ENCODE peak calls at places on chromosomes 13 and 19, in ten cellular contexts. One of them, this sample, is unnamed.

GRCh38 chr13:113302940-113303339 is 5.9 kb downstream of the LAMP1 start:
- DNase-seq in mesothelial cell of epicardium: no peak
- DNase-seq in neural crest cell: no peak
- DNase-seq in progenitor cell of endocrine pancreas: no peak
- DNase-seq in fibroblast of the aortic adventitia: no peak
- DNase-seq in left lung: no peak
- DNase-seq in dorsolateral prefrontal cortex: no peak
- DNase-seq in heart right ventricle: no peak
- DNase-seq in tibial artery: no peak
- DNase-seq in A549: no peak
- DNase-seq in this sample: no peak

GRCh38 chr13:106083620-106084350 is 451.7 kb downstream of the EFNB2 start:
- DNase-seq in mesothelial cell of epicardium: no peak
- DNase-seq in neural crest cell: no peak
- DNase-seq in progenitor cell of endocrine pancreas: no peak
- DNase-seq in fibroblast of the aortic adventitia: peak
- DNase-seq in left lung: no peak
- DNase-seq in dorsolateral prefrontal cortex: no peak
- DNase-seq in heart right ventricle: no peak
- DNase-seq in tibial artery: no peak
- DNase-seq in A549: no peak
- DNase-seq in this sample: peak

GRCh38 chr13:40116008-40116407 is 460.5 kb downstream of the COG6 start:
- DNase-seq in mesothelial cell of epicardium: no peak
- DNase-seq in neural crest cell: no peak
- DNase-seq in progenitor cell of endocrine pancreas: no peak
- DNase-seq in fibroblast of the aortic adventitia: peak
- DNase-seq in left lung: no peak
- DNase-seq in dorsolateral prefrontal cortex: no peak
- DNase-seq in heart right ventricle: no peak
- DNase-seq in tibial artery: no peak
- DNase-seq in A549: peak
- DNase-seq in this sample: no peak

GRCh38 chr19:11551603-11552235 is 7.3 kb downstream of the ELOF1 start:
- DNase-seq in mesothelial cell of epicardium: no peak
- DNase-seq in neural crest cell: no peak
- DNase-seq in progenitor cell of endocrine pancreas: no peak
- DNase-seq in fibroblast of the aortic adventitia: no peak
- DNase-seq in left lung: no peak
- DNase-seq in dorsolateral prefrontal cortex: no peak
- DNase-seq in heart right ventricle: no peak
- DNase-seq in tibial artery: peak
- DNase-seq in A549: no peak
- DNase-seq in this sample: peak

GRCh38 chr19:57171551-57172081 is 4.3 kb upstream of the DUXA start:
- DNase-seq in mesothelial cell of epicardium: no peak
- DNase-seq in neural crest cell: no peak
- DNase-seq in progenitor cell of endocrine pancreas: peak
- DNase-seq in fibroblast of the aortic adventitia: peak
- DNase-seq in left lung: no peak
- DNase-seq in dorsolateral prefrontal cortex: peak
- DNase-seq in heart right ventricle: peak
- DNase-seq in tibial artery: no peak
- DNase-seq in A549: peak
- DNase-seq in this sample: peak

GRCh38 chr13:110305001-110305400 is 2.0 kb downstream of the COL4A1 start:
- DNase-seq in mesothelial cell of epicardium: no peak
- DNase-seq in neural crest cell: no peak
- DNase-seq in progenitor cell of endocrine pancreas: no peak
- DNase-seq in fibroblast of the aortic adventitia: no peak
- DNase-seq in left lung: no peak
- DNase-seq in dorsolateral prefrontal cortex: no peak
- DNase-seq in heart right ventricle: no peak
- DNase-seq in tibial artery: no peak
- DNase-seq in A549: no peak
- DNase-seq in this sample: no peak

GRCh38 chr19:44777715-44778347 is at the start of gene CBLC:
- DNase-seq in mesothelial cell of epicardium: peak
- DNase-seq in neural crest cell: no peak
- DNase-seq in progenitor cell of endocrine pancreas: peak
- DNase-seq in fibroblast of the aortic adventitia: no peak
- DNase-seq in left lung: peak
- DNase-seq in dorsolateral prefrontal cortex: no peak
- DNase-seq in heart right ventricle: no peak
- DNase-seq in tibial artery: no peak
- DNase-seq in A549: no peak
- DNase-seq in this sample: no peak

GRCh38 chr19:38793186-38793585 is 4.2 kb downstream of the LGALS7B start:
- DNase-seq in mesothelial cell of epicardium: no peak
- DNase-seq in neural crest cell: no peak
- DNase-seq in progenitor cell of endocrine pancreas: no peak
- DNase-seq in fibroblast of the aortic adventitia: peak
- DNase-seq in left lung: no peak
- DNase-seq in dorsolateral prefrontal cortex: no peak
- DNase-seq in heart right ventricle: no peak
- DNase-seq in tibial artery: no peak
- DNase-seq in A549: no peak
- DNase-seq in this sample: no peak

DNA sequence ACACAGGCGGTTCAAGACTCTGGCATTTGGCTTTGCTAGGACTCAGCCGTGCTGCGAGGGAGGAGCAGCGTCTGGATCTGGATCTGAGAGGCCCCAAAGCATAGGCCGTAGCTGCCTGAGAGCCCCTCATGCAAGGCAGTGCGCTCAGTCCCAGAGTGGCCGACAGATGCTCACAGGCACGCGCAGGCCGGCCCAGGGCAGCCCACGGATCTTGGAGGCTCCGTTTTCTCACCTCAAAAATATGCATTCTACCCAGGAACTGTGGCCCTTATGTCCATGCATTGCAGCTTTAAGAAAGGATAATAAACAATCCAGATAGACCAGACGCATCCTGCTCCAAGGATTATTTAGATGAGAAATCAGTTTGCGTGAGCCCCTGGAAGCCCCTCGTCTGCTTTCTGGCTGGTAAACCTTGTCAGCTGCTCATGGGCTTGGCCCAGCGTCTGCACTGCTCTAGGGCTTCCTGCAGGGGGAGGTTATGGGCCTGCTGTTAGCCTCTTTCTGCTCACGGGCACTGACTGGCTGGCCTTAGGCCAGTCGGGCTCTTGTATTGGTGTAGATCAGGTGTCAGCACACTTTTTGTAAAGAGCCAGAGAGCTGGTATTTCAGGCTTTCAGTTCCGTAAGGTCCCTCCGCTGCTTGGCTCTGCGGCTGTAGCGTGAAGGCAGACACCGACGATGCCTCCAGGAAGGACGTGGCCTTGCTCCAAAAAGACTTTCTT is 24.2 kb downstream of the TEX29 start:
- DNase-seq in mesothelial cell of epicardium: no peak
- DNase-seq in neural crest cell: peak
- DNase-seq in progenitor cell of endocrine pancreas: peak
- DNase-seq in fibroblast of the aortic adventitia: peak
- DNase-seq in left lung: peak
- DNase-seq in dorsolateral prefrontal cortex: no peak
- DNase-seq in heart right ventricle: no peak
- DNase-seq in tibial artery: no peak
- DNase-seq in A549: no peak
- DNase-seq in this sample: no peak
- TF ChIP-seq CTCF in mesothelial cell of epicardium: peak
- TF ChIP-seq CTCF in neural crest cell: no peak
- TF ChIP-seq CTCF in progenitor cell of endocrine pancreas: peak
- TF ChIP-seq CTCF in fibroblast of the aortic adventitia: peak
- TF ChIP-seq CTCF in left lung: peak
- TF ChIP-seq CTCF in dorsolateral prefrontal cortex: no peak
- TF ChIP-seq CTCF in heart right ventricle: no peak
- TF ChIP-seq CTCF in tibial artery: no peak
- TF ChIP-seq CTCF in A549: no peak
- TF ChIP-seq CTCF in this sample: no peak

GRCh38 chr19:49132974-49133609 is 13.7 kb downstream of the PPFIA3 start:
- DNase-seq in mesothelial cell of epicardium: no peak
- DNase-seq in neural crest cell: no peak
- DNase-seq in progenitor cell of endocrine pancreas: no peak
- DNase-seq in fibroblast of the aortic adventitia: no peak
- DNase-seq in left lung: no peak
- DNase-seq in dorsolateral prefrontal cortex: no peak
- DNase-seq in heart right ventricle: peak
- DNase-seq in tibial artery: no peak
- DNase-seq in A549: no peak
- DNase-seq in this sample: no peak

GRCh38 chr19:49135686-49136085 is 16.3 kb downstream of the PPFIA3 start:
- DNase-seq in mesothelial cell of epicardium: no peak
- DNase-seq in neural crest cell: no peak
- DNase-seq in progenitor cell of endocrine pancreas: no peak
- DNase-seq in fibroblast of the aortic adventitia: no peak
- DNase-seq in left lung: no peak
- DNase-seq in dorsolateral prefrontal cortex: no peak
- DNase-seq in heart right ventricle: no peak
- DNase-seq in tibial artery: no peak
- DNase-seq in A549: no peak
- DNase-seq in this sample: no peak

GRCh38 chr19:49136771-49137171 is 17.4 kb downstream of the PPFIA3 start:
- DNase-seq in mesothelial cell of epicardium: no peak
- DNase-seq in neural crest cell: no peak
- DNase-seq in progenitor cell of endocrine pancreas: no peak
- DNase-seq in fibroblast of the aortic adventitia: peak
- DNase-seq in left lung: no peak
- DNase-seq in dorsolateral prefrontal cortex: no peak
- DNase-seq in heart right ventricle: peak
- DNase-seq in tibial artery: no peak
- DNase-seq in A549: no peak
- DNase-seq in this sample: no peak

GRCh38 chr19:49130325-49130724 is 11.0 kb downstream of the PPFIA3 start:
- DNase-seq in mesothelial cell of epicardium: no peak
- DNase-seq in neural crest cell: no peak
- DNase-seq in progenitor cell of endocrine pancreas: no peak
- DNase-seq in fibroblast of the aortic adventitia: no peak
- DNase-seq in left lung: no peak
- DNase-seq in dorsolateral prefrontal cortex: no peak
- DNase-seq in heart right ventricle: no peak
- DNase-seq in tibial artery: no peak
- DNase-seq in A549: no peak
- DNase-seq in this sample: no peak

DNA sequence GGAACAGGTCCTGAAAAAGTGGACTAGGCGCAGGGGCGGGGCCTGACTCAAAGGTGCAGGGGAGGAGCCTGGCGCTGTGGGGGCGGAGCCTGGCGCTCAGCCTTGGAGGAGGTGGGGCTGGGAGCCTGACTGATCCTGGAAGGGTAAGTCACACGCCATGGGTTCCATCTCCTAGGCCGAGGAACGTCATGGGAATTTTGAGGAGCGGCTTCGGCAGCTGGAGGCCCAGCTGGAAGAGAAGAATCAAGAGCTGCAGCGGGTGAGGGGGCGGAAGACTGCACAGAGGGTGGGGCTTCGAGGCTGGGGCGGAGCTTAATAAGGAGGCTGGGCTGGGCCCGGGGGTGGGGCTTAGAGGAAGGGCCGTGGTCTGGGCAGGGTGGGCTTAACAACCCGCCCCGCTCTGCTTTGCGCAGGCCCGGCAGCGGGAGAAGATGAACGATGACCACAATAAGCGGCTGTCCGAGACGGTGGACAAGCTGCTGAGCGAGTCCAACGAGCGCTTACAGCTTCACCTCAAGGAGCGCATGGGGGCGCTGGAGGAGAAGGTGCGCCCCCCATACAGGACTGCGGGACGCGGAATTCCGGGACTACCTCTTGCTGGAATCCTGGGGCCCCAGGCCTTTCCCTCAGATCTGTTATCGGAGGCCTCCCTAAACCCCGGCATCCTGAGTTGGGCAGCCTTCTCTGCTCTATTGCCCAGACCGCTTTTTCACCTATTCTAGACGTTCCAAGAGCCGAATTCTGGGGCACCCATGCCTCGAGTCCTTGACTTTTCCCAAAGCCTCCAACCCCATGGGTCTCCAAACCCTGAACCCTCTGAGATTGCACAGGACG is 14.5 kb downstream of the PPFIA3 start:
- DNase-seq in mesothelial cell of epicardium: no peak
- DNase-seq in neural crest cell: no peak
- DNase-seq in progenitor cell of endocrine pancreas: no peak
- DNase-seq in fibroblast of the aortic adventitia: peak
- DNase-seq in left lung: peak
- DNase-seq in dorsolateral prefrontal cortex: no peak
- DNase-seq in heart right ventricle: peak
- DNase-seq in tibial artery: no peak
- DNase-seq in A549: peak
- DNase-seq in this sample: peak
- TF ChIP-seq CTCF in mesothelial cell of epicardium: no peak
- TF ChIP-seq CTCF in neural crest cell: no peak
- TF ChIP-seq CTCF in progenitor cell of endocrine pancreas: no peak
- TF ChIP-seq CTCF in fibroblast of the aortic adventitia: no peak
- TF ChIP-seq CTCF in left lung: no peak
- TF ChIP-seq CTCF in dorsolateral prefrontal cortex: no peak
- TF ChIP-seq CTCF in heart right ventricle: no peak
- TF ChIP-seq CTCF in tibial artery: no peak
- TF ChIP-seq CTCF in A549: no peak
- TF ChIP-seq CTCF in this sample: no peak

GRCh38 chr13:53310786-53311185 is 282.2 kb downstream of the OLFM4 start:
- DNase-seq in mesothelial cell of epicardium: no peak
- DNase-seq in neural crest cell: no peak
- DNase-seq in progenitor cell of endocrine pancreas: no peak
- DNase-seq in fibroblast of the aortic adventitia: no peak
- DNase-seq in left lung: no peak
- DNase-seq in dorsolateral prefrontal cortex: no peak
- DNase-seq in heart right ventricle: no peak
- DNase-seq in tibial artery: no peak
- DNase-seq in A549: no peak
- DNase-seq in this sample: no peak

DNA sequence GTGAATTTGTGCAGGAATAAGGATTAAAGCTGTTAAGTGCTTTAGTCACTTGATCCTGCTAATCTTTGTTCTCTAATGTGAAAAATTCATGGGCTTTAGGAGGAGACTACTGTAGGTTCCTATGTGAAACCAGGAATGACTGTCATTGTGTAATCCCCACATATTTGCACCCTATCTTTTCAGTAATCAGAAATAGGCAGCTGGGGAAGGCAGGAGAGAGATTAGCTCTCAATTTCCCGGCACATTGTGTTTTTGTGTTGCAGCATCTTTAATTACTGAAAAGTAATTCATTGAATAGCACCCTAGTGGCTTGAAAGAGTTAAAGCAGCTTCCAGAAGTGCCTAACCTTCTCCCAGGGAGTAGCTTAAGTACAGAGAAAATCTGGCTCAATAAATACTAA is 282.9 kb downstream of the OLFM4 start:
- DNase-seq in mesothelial cell of epicardium: no peak
- DNase-seq in neural crest cell: no peak
- DNase-seq in progenitor cell of endocrine pancreas: no peak
- DNase-seq in fibroblast of the aortic adventitia: no peak
- DNase-seq in left lung: no peak
- DNase-seq in dorsolateral prefrontal cortex: no peak
- DNase-seq in heart right ventricle: no peak
- DNase-seq in tibial artery: no peak
- DNase-seq in A549: no peak
- DNase-seq in this sample: no peak
- TF ChIP-seq CTCF in mesothelial cell of epicardium: no peak
- TF ChIP-seq CTCF in neural crest cell: peak
- TF ChIP-seq CTCF in progenitor cell of endocrine pancreas: peak
- TF ChIP-seq CTCF in fibroblast of the aortic adventitia: no peak
- TF ChIP-seq CTCF in left lung: no peak
- TF ChIP-seq CTCF in dorsolateral prefrontal cortex: no peak
- TF ChIP-seq CTCF in heart right ventricle: no peak
- TF ChIP-seq CTCF in tibial artery: no peak
- TF ChIP-seq CTCF in A549: no peak
- TF ChIP-seq CTCF in this sample: no peak

GRCh38 chr19:51326216-51327065 is 15.0 kb downstream of the IGLON5 start:
- DNase-seq in mesothelial cell of epicardium: no peak
- DNase-seq in neural crest cell: no peak
- DNase-seq in progenitor cell of endocrine pancreas: no peak
- DNase-seq in fibroblast of the aortic adventitia: no peak
- DNase-seq in left lung: no peak
- DNase-seq in dorsolateral prefrontal cortex: no peak
- DNase-seq in heart right ventricle: no peak
- DNase-seq in tibial artery: peak
- DNase-seq in A549: no peak
- DNase-seq in this sample: no peak

GRCh38 chr19:51330366-51330765 is 11.6 kb downstream of the VSIG10L start:
- DNase-seq in mesothelial cell of epicardium: no peak
- DNase-seq in neural crest cell: no peak
- DNase-seq in progenitor cell of endocrine pancreas: no peak
- DNase-seq in fibroblast of the aortic adventitia: no peak
- DNase-seq in left lung: no peak
- DNase-seq in dorsolateral prefrontal cortex: no peak
- DNase-seq in heart right ventricle: no peak
- DNase-seq in tibial artery: no peak
- DNase-seq in A549: no peak
- DNase-seq in this sample: no peak

GRCh38 chr19:51329411-51329810 is 12.5 kb downstream of the VSIG10L start:
- DNase-seq in mesothelial cell of epicardium: no peak
- DNase-seq in neural crest cell: no peak
- DNase-seq in progenitor cell of endocrine pancreas: no peak
- DNase-seq in fibroblast of the aortic adventitia: no peak
- DNase-seq in left lung: no peak
- DNase-seq in dorsolateral prefrontal cortex: peak
- DNase-seq in heart right ventricle: no peak
- DNase-seq in tibial artery: no peak
- DNase-seq in A549: no peak
- DNase-seq in this sample: no peak

GRCh38 chr19:51325161-51325979 is 13.9 kb downstream of the IGLON5 start:
- DNase-seq in mesothelial cell of epicardium: no peak
- DNase-seq in neural crest cell: no peak
- DNase-seq in progenitor cell of endocrine pancreas: no peak
- DNase-seq in fibroblast of the aortic adventitia: no peak
- DNase-seq in left lung: no peak
- DNase-seq in dorsolateral prefrontal cortex: no peak
- DNase-seq in heart right ventricle: no peak
- DNase-seq in tibial artery: no peak
- DNase-seq in A549: no peak
- DNase-seq in this sample: no peak

DNA sequence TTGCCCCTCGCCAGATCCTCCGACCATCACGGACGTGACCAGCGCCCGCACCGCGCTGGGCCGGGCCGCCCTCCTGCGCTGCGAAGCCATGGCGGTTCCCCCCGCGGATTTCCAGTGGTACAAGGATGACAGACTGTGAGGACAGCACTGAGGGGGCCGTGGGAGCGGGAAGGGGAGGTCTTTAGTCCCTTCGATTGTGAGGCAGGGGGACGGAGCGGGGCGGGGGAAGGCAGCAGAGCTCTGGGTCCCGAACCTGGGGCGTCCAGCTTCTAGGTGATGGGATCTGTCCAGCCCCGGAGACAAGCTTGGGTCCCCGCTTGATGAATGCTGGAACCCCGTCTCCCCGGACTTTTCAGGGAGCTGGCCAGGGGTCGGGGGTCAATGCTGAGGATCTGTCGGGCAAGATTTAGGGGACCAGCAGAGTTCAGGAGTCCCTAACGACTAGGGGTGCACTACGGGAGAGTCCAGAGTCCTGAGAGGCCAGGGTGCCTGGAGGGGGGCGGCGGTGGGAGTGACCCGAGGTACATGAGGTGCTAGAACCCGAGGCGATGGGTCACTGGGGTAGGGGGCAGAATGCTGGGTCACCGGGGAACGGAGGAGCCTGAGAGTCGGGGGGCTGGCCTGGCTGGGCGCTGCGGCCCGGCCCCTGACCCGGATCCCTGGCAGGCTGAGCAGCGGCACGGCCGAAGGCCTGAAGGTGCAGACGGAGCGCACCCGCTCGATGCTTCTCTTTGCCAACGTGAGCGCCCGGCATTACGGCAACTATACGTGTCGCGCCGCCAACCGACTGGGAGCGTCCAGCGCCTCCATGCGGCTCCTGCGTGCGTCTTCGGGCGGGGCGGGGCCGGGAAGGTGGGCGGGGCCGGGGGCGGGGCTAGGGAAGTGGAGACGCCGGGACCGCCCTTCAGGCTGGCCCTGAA is 14.6 kb downstream of the VSIG10L start:
- DNase-seq in mesothelial cell of epicardium: no peak
- DNase-seq in neural crest cell: no peak
- DNase-seq in progenitor cell of endocrine pancreas: no peak
- DNase-seq in fibroblast of the aortic adventitia: peak
- DNase-seq in left lung: peak
- DNase-seq in dorsolateral prefrontal cortex: no peak
- DNase-seq in heart right ventricle: peak
- DNase-seq in tibial artery: no peak
- DNase-seq in A549: peak
- DNase-seq in this sample: peak
- TF ChIP-seq CTCF in mesothelial cell of epicardium: no peak
- TF ChIP-seq CTCF in neural crest cell: no peak
- TF ChIP-seq CTCF in progenitor cell of endocrine pancreas: peak
- TF ChIP-seq CTCF in fibroblast of the aortic adventitia: no peak
- TF ChIP-seq CTCF in left lung: no peak
- TF ChIP-seq CTCF in dorsolateral prefrontal cortex: no peak
- TF ChIP-seq CTCF in heart right ventricle: no peak
- TF ChIP-seq CTCF in tibial artery: no peak
- TF ChIP-seq CTCF in A549: peak
- TF ChIP-seq CTCF in this sample: peak